ENCODE peak calls at places on chromosomes 13 and 19, in five cellular contexts. N is K562, K is GM12878, V is HepG2, R is H1. W is an unnamed sample.
A peak's percentile ranks its signal among the peaks of the same experiment; 100 is the strongest.

GRCh38 chr13:23634897-23635296 is 64.7 kb downstream of the TNFRSF19 start:
- DNase-seq in K (no peak), R (no peak), N (no peak), V (no peak), W (no peak)

GRCh38 chr13:24341439-24341838 is 32.1 kb downstream of the C1QTNF9 start:
- DNase-seq in V (no peak), K (no peak), N (no peak), R (no peak), W (peak; percentile 19)

GRCh38 chr13:80040977-80041310 is 300.0 kb downstream of the SPRY2 start:
- DNase-seq in R (no peak), N (no peak), V (no peak), K (no peak), W (no peak)

GRCh38 chr13:19955873-19956559 is 2.5 kb upstream of the ZMYM2 start:
- DNase-seq in K (no peak), R (no peak), V (no peak), N (no peak), W (no peak)

GRCh38 chr13:107209811-107210210 is 641.9 kb upstream of the ARGLU1 start:
- DNase-seq in N (no peak), R (no peak), K (no peak), V (no peak), W (no peak)

GRCh38 chr19:9313756-9314155 is 4.1 kb upstream of the ZNF699 start:
- DNase-seq in N (no peak), K (no peak), R (no peak), V (no peak), W (no peak)

GRCh38 chr19:21604941-21605548 is 99.6 kb downstream of the ZNF429 start:
- DNase-seq in V (no peak), R (no peak), K (no peak), N (no peak), W (no peak)

GRCh38 chr13:106418556-106418955 is 116.9 kb downstream of the EFNB2 start:
- DNase-seq in R (no peak), N (no peak), K (no peak), V (no peak), W (no peak)

GRCh38 chr19:46745521-46746280 is at the start of gene FKRP:
- DNase-seq in V (no peak), N (peak; percentile 73), R (no peak), K (no peak), W (no peak)

GRCh38 chr13:99071666-99072065 is 93.8 kb upstream of the DOCK9 start:
- DNase-seq in V (no peak), R (no peak), K (no peak), N (no peak), W (no peak)

GRCh38 chr13:108269601-108270328 is at the start of gene TNFSF13B:
- DNase-seq in R (peak; percentile 60), K (peak; percentile 74), N (peak; percentile 9), V (peak; percentile 7), W (no peak)

GRCh38 chr13:34942732-34943674 is 933 bp downstream of the NBEA start:
- DNase-seq in K (no peak), R (peak; percentile 63), N (no peak), V (no peak), W (no peak)

GRCh38 chr13:23842406-23842805 is 46.8 kb downstream of the MIPEP start:
- DNase-seq in V (no peak), N (no peak), K (no peak), R (no peak), W (no peak)

GRCh38 chr13:47949799-47950198 is 51.3 kb downstream of the SUCLA2 start:
- DNase-seq in R (no peak), V (no peak), N (no peak), K (no peak), W (no peak)

GRCh38 chr19:19274146-19274545 is 1.0 kb upstream of the TM6SF2 start:
- DNase-seq in V (no peak), N (no peak), K (no peak), R (no peak), W (no peak)

GRCh38 chr13:64529874-64530485 is 2700.2 kb downstream of the PCDH9 start:
- DNase-seq in N (peak; percentile 6), K (no peak), V (peak; percentile 9), R (peak; percentile 52), W (peak; percentile 19)

GRCh38 chr19:34241513-34242337 is 12.6 kb upstream of the GARRE1 start:
- DNase-seq in V (peak; percentile 53), N (peak; percentile 60), K (no peak), R (peak; percentile 83), W (no peak)

GRCh38 chr19:18659281-18660050 is 22.6 kb downstream of the KLHL26 start:
- DNase-seq in K (no peak), R (no peak), N (no peak), V (no peak), W (no peak)

GRCh38 chr13:89900104-89900760 is 1447.3 kb upstream of the MIR17HG start:
- DNase-seq in V (peak; percentile 39), K (no peak), R (no peak), N (no peak), W (no peak)

GRCh38 chr19:20078696-20079095 is 896 bp downstream of the ZNF90 start:
- DNase-seq in N (no peak), R (no peak), K (no peak), V (no peak), W (no peak)

GRCh38 chr13:97659602-97660001 is 225.6 kb downstream of the RAP2A start:
- DNase-seq in R (no peak), V (peak; percentile 13), N (no peak), K (no peak), W (no peak)

GRCh38 chr19:18789883-18790565 is 1.1 kb downstream of the COMP start:
- DNase-seq in K (no peak), R (peak; percentile 82), N (peak; percentile 78), V (no peak), W (no peak)

GRCh38 chr13:27405521-27406134 is 18.8 kb upstream of the GTF3A start:
- DNase-seq in R (no peak), K (no peak), N (no peak), V (no peak), W (no peak)

GRCh38 chr13:67410645-67411044 is 180.5 kb upstream of the PCDH9 start:
- DNase-seq in V (no peak), K (no peak), N (no peak), R (no peak), W (no peak)

GRCh38 chr19:32453736-32454135 is 48.2 kb downstream of the DPY19L3 start:
- DNase-seq in N (no peak), K (no peak), V (no peak), R (no peak), W (no peak)

GRCh38 chr13:51632643-51633357 is 48.5 kb downstream of the WDFY2 start:
- DNase-seq in R (no peak), V (peak; percentile 77), K (no peak), N (no peak), W (no peak)

GRCh38 chr13:31204592-31204991 is 4.8 kb downstream of the B3GLCT start:
- DNase-seq in N (peak; percentile 80), V (peak; percentile 34), K (no peak), R (peak; percentile 11), W (peak; percentile 45)

GRCh38 chr19:55305491-55305890 is 19.6 kb downstream of the TMEM150B start:
- DNase-seq in R (peak; percentile 79), K (no peak), N (peak; percentile 85), V (no peak), W (no peak)

GRCh38 chr19:55368701-55369563 is 1.3 kb downstream of the IL11 start:
- DNase-seq in V (no peak), N (peak; percentile 81), R (no peak), K (no peak), W (no peak)

GRCh38 chr13:69565334-69565733 is 542.3 kb upstream of the ATXN8OS start:
- DNase-seq in N (peak; percentile 7), K (peak; percentile 12), R (no peak), V (peak; percentile 52), W (peak; percentile 49)

GRCh38 chr13:34469212-34469983 is 472.7 kb upstream of the NBEA start:
- DNase-seq in K (no peak), R (no peak), V (no peak), N (no peak), W (no peak)

GRCh38 chr19:54172764-54173699 is at the start of gene TMC4:
- DNase-seq in K (no peak), V (no peak), R (peak; percentile 82), N (no peak), W (peak; percentile 63)

GRCh38 chr19:46489445-46490272 is 6.0 kb downstream of the PNMA8B start:
- DNase-seq in K (no peak), V (no peak), R (peak; percentile 74), N (peak; percentile 51), W (no peak)

GRCh38 chr13:49218493-49219051 is 1.6 kb upstream of the MLNR start:
- DNase-seq in N (no peak), V (no peak), R (peak; percentile 65), K (no peak), W (no peak)

GRCh38 chr19:39498262-39499081 is at the start of gene DLL3:
- DNase-seq in N (peak; percentile 57), V (no peak), K (no peak), R (peak; percentile 57), W (no peak)

GRCh38 chr19:48102870-48103751 is 7.5 kb downstream of the PLA2G4C start:
- DNase-seq in K (no peak), V (peak; percentile 53), R (peak; percentile 85), N (peak; percentile 82), W (peak; percentile 75)
- TF ChIP-seq SRF in K (no peak), V (peak; percentile 86), R (peak; percentile 79), N (no peak), W (peak; percentile 67)

GRCh38 chr19:10553087-10553667 is 9.5 kb downstream of the ATG4D start:
- DNase-seq in K (no peak), V (no peak), N (no peak), R (no peak), W (no peak)

GRCh38 chr19:10550336-10550735 is 6.6 kb downstream of the ATG4D start:
- DNase-seq in R (no peak), K (no peak), N (no peak), V (no peak), W (no peak)

GRCh38 chr19:10551698-10552301 is 8.1 kb downstream of the ATG4D start:
- DNase-seq in R (no peak), V (no peak), N (no peak), K (no peak), W (peak; percentile 33)

GRCh38 chr19:10553943-10554381 is 10.3 kb downstream of the ATG4D start:
- DNase-seq in N (no peak), R (no peak), V (no peak), K (peak; percentile 55), W (no peak)

GRCh38 chr19:10552596-10553053 is 8.9 kb downstream of the ATG4D start:
- DNase-seq in K (no peak), R (peak; percentile 85), V (no peak), N (peak; percentile 88), W (no peak)
- TF ChIP-seq ZNF274 in K (no peak), R (no peak), V (no peak), N (no peak), W (no peak)

GRCh38 chr13:44263920-44264610 is 109.6 kb upstream of the SERP2 start:
- DNase-seq in N (no peak), K (no peak), R (no peak), V (no peak), W (no peak)
- H3K36me3 ChIP-seq in N (no peaks in the 10 kb centered on the region), K (no peaks in the 10 kb centered on the region), R (no peaks in the 10 kb centered on the region), V (no peaks in the 10 kb centered on the region), W (no peaks in the 10 kb centered on the region)

DNA sequence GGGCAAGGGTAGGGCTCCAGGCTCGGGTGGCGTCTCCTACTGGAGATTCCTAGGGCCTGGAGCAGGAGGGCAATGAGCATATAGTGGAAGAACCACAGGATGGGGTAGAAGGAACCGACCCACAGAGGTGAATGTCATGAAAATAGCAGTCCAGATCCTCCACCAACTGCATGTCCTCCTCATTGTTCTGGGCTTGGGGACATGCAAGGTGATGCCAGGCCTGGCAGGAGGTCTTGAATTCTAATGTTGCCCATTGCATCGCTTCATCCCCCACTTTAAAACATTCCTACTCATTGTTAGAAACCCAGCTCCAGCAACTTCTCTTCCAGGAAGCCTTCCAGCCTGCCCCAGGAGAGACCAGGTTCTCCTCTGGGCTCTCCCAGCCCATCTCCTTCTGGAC is 49.4 kb downstream of the OR10H4 start:
- DNase-seq in K (no peak), N (no peak), V (no peak), R (no peak), W (no peak)
- TF ChIP-seq SRF in K (no peak), N (no peak), V (no peak), R (no peak), W (no peak)